ENCODE peak calls at places on chromosomes 4 and X, in six cellular contexts. P, O, A, E, D and C are unnamed samples.

GRCh38 chrX:28278236-28278635 is 297.0 kb upstream of the DCAF8L1 start:
- DNase-seq in P (no peak), O (no peak), A (no peak), E (no peak), D (no peak), C (no peak)

GRCh38 chrX:22081475-22082092 is 49.5 kb downstream of the PHEX start:
- DNase-seq in P (peak; percentile 48), O (no peak), A (no peak), E (peak; percentile 18), D (peak; percentile 66), C (no peak)

GRCh38 chr4:3713346-3713745 is 52.8 kb upstream of the ADRA2C start:
- DNase-seq in P (no peak), O (no peak), A (no peak), E (no peak), D (no peak), C (no peak)

GRCh38 chr4:102761478-102761790 is 666 bp upstream of the MANBA start:
- DNase-seq in P (no peak), O (peak; percentile 11), A (no peak), E (peak; percentile 17), D (no peak), C (no peak)

GRCh38 chr4:9691221-9692065 is 90.0 kb upstream of the DRD5 start:
- DNase-seq in P (peak; percentile 94), O (peak; percentile 74), A (peak; percentile 25), E (peak; percentile 83), D (peak; percentile 97), C (peak; percentile 71)

GRCh38 chr4:80138556-80139538 is 58.5 kb upstream of the PRDM8 start:
- DNase-seq in P (no peak), O (peak; percentile 9), A (peak; percentile 12), E (no peak), D (no peak), C (no peak)

GRCh38 chrX:134908235-134908834 is 82.5 kb upstream of the SMIM10 start:
- DNase-seq in P (peak; percentile 11), O (no peak), A (no peak), E (no peak), D (no peak), C (no peak)

GRCh38 chr4:136687118-136687517 is 845.2 kb downstream of the PCDH18 start:
- DNase-seq in P (no peak), O (no peak), A (no peak), E (peak; percentile 2), D (peak; percentile 49), C (no peak)

GRCh38 chr4:6999172-7000086 is 43.7 kb upstream of the TADA2B start:
- DNase-seq in P (peak; percentile 28), O (no peak), A (no peak), E (no peak), D (no peak), C (no peak)

GRCh38 chr4:47075241-47075640 is 43.9 kb downstream of the GABRB1 start:
- DNase-seq in P (no peak), O (no peak), A (no peak), E (no peak), D (no peak), C (no peak)

GRCh38 chrX:40177489-40177888 is 79.7 kb upstream of the BCOR start:
- DNase-seq in P (no peak), O (no peak), A (no peak), E (no peak), D (no peak), C (no peak)

GRCh38 chrX:23844502-23845138 is 61.6 kb downstream of the SAT1 start:
- DNase-seq in P (peak; percentile 23), O (no peak), A (no peak), E (peak; percentile 65), D (no peak), C (no peak)

GRCh38 chrX:132270699-132271098 is 51.5 kb upstream of the RAP2C start:
- DNase-seq in P (no peak), O (no peak), A (no peak), E (no peak), D (no peak), C (no peak)

GRCh38 chr4:40003986-40004385 is 26.3 kb upstream of the PDS5A start:
- DNase-seq in P (no peak), O (no peak), A (no peak), E (no peak), D (no peak), C (no peak)

GRCh38 chrX:34900691-34901090 is 41.9 kb upstream of the FAM47B start:
- DNase-seq in P (no peak), O (no peak), A (no peak), E (no peak), D (no peak), C (no peak)

GRCh38 chrX:106726485-106727437 is at the start of gene RNF128:
- DNase-seq in P (no peak), O (no peak), A (no peak), E (peak; percentile 66), D (peak; percentile 66), C (no peak)
- TF ChIP-seq POLR2AphosphoS5 in P (no peak), O (no peak), A (no peak), E (peak; percentile 83), D (peak; percentile 27), C (no peak)

DNA sequence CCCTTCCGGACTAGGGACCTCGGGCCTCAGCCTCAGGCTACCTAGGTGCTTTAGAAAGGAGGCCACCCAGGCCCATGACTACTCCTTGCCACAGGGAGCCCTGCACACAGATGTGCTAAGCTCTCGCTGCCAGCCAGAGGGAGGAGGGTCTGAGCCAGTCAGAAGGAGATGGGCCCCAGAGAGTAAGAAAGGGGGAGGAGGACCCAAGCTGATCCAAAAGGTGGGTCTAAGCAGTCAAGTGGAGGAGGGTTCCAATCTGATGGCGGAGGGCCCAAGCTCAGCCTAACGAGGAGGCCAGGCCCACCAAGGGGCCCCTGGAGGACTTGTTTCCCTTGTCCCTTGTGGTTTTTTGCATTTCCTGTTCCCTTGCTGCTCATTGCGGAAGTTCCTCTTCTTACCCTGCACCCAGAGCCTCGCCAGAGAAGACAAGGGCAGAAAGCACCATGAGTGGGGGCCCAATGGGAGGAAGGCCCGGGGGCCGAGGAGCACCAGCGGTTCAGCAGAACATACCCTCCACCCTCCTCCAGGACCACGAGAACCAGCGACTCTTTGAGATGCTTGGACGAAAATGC is at the start of gene WAS:
- DNase-seq in P (no peak), O (peak; percentile 61), A (peak; percentile 35), E (no peak), D (no peak), C (peak; percentile 67)
- TF ChIP-seq POLR2A in P (no peak), O (peak; percentile 71), A (peak; percentile 74), E (no peak), D (no peak), C (peak; percentile 70)

GRCh38 chrX:104370089-104370488 is 115.4 kb upstream of the ESX1 start:
- DNase-seq in P (no peak), O (no peak), A (no peak), E (peak; percentile 6), D (no peak), C (no peak)
- TF ChIP-seq TAF1 in P (no peak), O (no peak), A (no peak), E (no peak), D (no peak), C (no peak)

GRCh38 chr4:48504352-48504751 is 14.3 kb downstream of the ZAR1 start:
- DNase-seq in P (no peak), O (no peak), A (no peak), E (peak; percentile 3), D (no peak), C (no peak)

GRCh38 chr4:48506716-48507115 is 16.7 kb downstream of the ZAR1 start:
- DNase-seq in P (no peak), O (no peak), A (no peak), E (no peak), D (no peak), C (no peak)

DNA sequence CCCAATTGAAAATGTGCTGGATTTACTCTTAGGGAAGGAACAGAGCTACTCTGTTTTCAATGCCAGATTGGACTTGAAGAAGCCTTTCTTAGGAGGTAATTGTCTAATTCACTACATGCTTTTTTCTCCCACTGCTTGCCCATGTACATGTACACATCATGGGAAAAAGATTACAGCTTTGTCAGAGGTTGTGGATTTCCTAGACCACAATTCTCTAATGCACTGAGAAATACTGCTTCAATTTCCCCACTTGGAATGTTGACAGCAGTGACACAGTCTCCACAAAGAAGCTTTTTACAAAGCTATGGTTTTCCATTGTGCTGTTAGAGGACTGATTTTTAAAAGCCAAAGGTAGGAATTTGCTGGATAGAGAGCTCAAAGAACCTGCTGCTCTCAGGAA is 19.5 kb downstream of the ZAR1 start:
- DNase-seq in P (no peak), O (no peak), A (no peak), E (no peak), D (no peak), C (no peak)
- TF ChIP-seq POLR2AphosphoS5 in P (no peak), O (no peak), A (no peak), E (no peak), D (no peak), C (no peak)

GRCh38 chrX:107773906-107774435 is 1.6 kb downstream of the TSC22D3 start:
- DNase-seq in P (no peak), O (no peak), A (no peak), E (no peak), D (no peak), C (no peak)
- TF ChIP-seq POLR2A in P (no peak), O (no peak), A (no peak), E (no peak), D (no peak), C (no peak)

GRCh38 chr4:91058345-91058744 is 931.2 kb downstream of the CCSER1 start:
- DNase-seq in P (no peak), O (no peak), A (no peak), E (no peak), D (no peak), C (no peak)
- TF ChIP-seq TAF1 in P (no peak), O (no peak), A (no peak), E (no peak), D (no peak), C (no peak)

DNA sequence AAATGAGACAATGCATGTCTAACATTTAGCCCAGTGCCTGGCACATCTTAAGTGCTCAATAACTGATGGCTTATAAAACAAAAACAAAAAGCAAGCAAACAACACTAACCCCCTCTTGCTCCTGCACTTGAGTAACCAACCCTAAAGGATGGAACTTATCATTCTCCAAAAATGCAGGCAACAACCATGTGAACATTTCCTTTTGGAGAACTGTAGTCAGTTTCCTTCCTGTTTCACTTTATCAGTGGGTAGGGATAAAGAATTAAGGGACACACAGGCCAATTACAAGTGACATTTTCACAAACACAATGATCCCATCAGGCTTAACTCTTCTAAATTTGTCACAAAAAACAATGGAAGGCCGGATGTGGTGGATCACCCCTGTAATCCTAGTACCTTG is 30.4 kb downstream of the RPS3A start:
- DNase-seq in P (no peak), O (no peak), A (no peak), E (no peak), D (no peak), C (no peak)
- TF ChIP-seq POLR2AphosphoS5 in P (no peak), O (no peak), A (no peak), E (no peak), D (no peak), C (no peak)

DNA sequence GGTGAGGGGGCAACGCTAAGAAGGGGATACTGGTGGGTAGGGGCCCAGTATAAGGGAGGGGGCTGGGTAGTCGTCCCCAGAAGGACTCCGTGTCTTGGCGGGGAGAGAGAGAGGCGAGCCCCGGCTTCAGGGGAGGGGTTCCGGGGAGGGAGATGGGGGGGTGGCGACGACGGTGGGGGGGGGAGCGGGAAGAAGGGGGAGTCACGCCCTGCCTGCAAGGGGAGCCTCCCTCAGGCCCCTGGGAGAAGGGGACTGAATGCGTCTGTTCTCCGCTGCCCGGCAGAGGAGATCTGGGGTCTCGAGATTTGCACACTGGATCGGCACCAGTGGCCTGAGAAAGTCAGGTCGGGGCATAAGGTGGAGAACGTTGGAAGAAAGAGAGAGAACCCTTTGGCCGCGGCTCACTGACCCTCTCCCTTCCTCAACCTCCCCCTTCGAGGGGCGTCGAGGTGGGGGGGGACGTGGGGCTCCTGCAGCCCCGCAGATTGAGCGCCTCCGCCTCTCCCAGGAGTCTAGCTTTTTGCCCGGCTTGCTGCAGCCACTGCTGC is 609 bp upstream of the BCORL1 start:
- DNase-seq in P (peak; percentile 70), O (no peak), A (no peak), E (no peak), D (no peak), C (no peak)
- TF ChIP-seq POLR2A in P (no peak), O (no peak), A (no peak), E (no peak), D (no peak), C (no peak)